ENCODE peak calls at places on chromosomes 3 and 15, in ten cellular contexts. M is spleen, B is GM23338, Q is stomach, Y is H1, R is sigmoid colon, N is SK-N-SH, C is transverse colon, E is HL-60, U is esophagus muscularis mucosa. D is an unnamed sample.
A peak's percentile ranks its signal among the peaks of the same experiment; 100 is the strongest.

GRCh38 chr3:36989000-36989399 is 3.9 kb downstream of the EPM2AIP1 start:
- DNase-seq in E (peak; percentile 30), Q (no peak), U (no peak), B (no peak), M (no peak), C (no peak), R (no peak), Y (no peak), N (no peak), D (no peak)

GRCh38 chr15:84816694-84817460 is at the start of gene ALPK3:
- DNase-seq in B (peak; percentile 79), C (peak; percentile 33), Y (peak; percentile 85), R (peak; percentile 85), M (no peak), N (peak; percentile 49), U (no peak), Q (peak; percentile 47), E (no peak), D (no peak)

GRCh38 chr15:49669288-49669687 is 48.4 kb downstream of the DTWD1 start:
- DNase-seq in Q (no peak), Y (no peak), N (no peak), B (peak; percentile 8), E (no peak), R (no peak), C (no peak), M (no peak), U (no peak), D (no peak)

GRCh38 chr3:13645791-13646637 is 97.1 kb downstream of the FBLN2 start:
- DNase-seq in E (no peak), U (no peak), Y (no peak), C (no peak), B (no peak), R (no peak), Q (no peak), N (no peak), M (no peak), D (no peak)

GRCh38 chr3:15497984-15498383 is 23.5 kb downstream of the COLQ start:
- DNase-seq in R (no peak), U (no peak), B (no peak), Q (no peak), M (no peak), E (no peak), C (no peak), Y (no peak), N (no peak), D (no peak)

GRCh38 chr3:112143251-112143650 is 10.2 kb upstream of the GCSAM start:
- DNase-seq in M (no peak), U (no peak), Q (no peak), N (no peak), E (no peak), C (no peak), B (no peak), Y (no peak), R (no peak), D (no peak)

GRCh38 chr3:192901435-192901834 is 16.2 kb downstream of the MB21D2 start:
- DNase-seq in E (no peak), Q (no peak), Y (no peak), U (no peak), M (no peak), R (no peak), C (no peak), N (no peak), B (no peak), D (no peak)

GRCh38 chr15:76286231-76286879 is 24.9 kb downstream of the ETFA start:
- DNase-seq in N (no peak), Y (no peak), R (no peak), E (no peak), M (no peak), C (no peak), B (no peak), U (no peak), Q (no peak), D (no peak)

GRCh38 chr3:12998648-12999047 is 74.6 kb downstream of the IQSEC1 start:
- DNase-seq in U (no peak), N (no peak), M (peak; percentile 75), Q (no peak), E (no peak), R (no peak), B (no peak), Y (no peak), C (peak; percentile 21), D (no peak)

GRCh38 chr15:50810128-50810527 is 44.6 kb upstream of the SPPL2A start:
- DNase-seq in Y (no peak), Q (no peak), M (no peak), R (no peak), B (no peak), E (no peak), U (no peak), N (no peak), C (no peak), D (no peak)

GRCh38 chr15:82792068-82792467 is 13.8 kb downstream of the FSD2 start:
- DNase-seq in Q (no peak), Y (no peak), U (no peak), C (no peak), N (no peak), R (no peak), E (no peak), M (no peak), B (no peak), D (no peak)

GRCh38 chr15:84772467-84772866 is 24.1 kb downstream of the ZNF592 start:
- DNase-seq in R (no peak), B (no peak), C (no peak), U (no peak), Q (no peak), N (no peak), M (no peak), Y (no peak), E (no peak), D (no peak)

GRCh38 chr3:149332781-149333517 is 487 bp downstream of the TM4SF18 start:
- DNase-seq in U (no peak), E (no peak), R (no peak), C (no peak), B (peak; percentile 13), M (no peak), Y (no peak), N (no peak), Q (no peak), D (peak; percentile 53)

GRCh38 chr3:34267088-34267487 is 468.7 kb downstream of the PDCD6IP start:
- DNase-seq in R (no peak), M (no peak), Q (no peak), B (no peak), N (no peak), E (no peak), Y (no peak), C (no peak), U (no peak), D (no peak)

GRCh38 chr3:176767385-176767784 is 429.9 kb downstream of the TBL1XR1 start:
- DNase-seq in C (no peak), B (no peak), U (no peak), N (no peak), Q (peak; percentile 28), Y (no peak), E (no peak), R (peak; percentile 72), M (no peak), D (no peak)

GRCh38 chr15:101025116-101025885 is 106.1 kb downstream of the LRRK1 start:
- DNase-seq in Y (peak; percentile 23), E (no peak), Q (no peak), M (no peak), C (peak; percentile 1), R (peak; percentile 48), U (peak; percentile 39), N (no peak), B (no peak), D (no peak)

GRCh38 chr3:10964537-10965167 is 27.9 kb upstream of the SLC6A1 start:
- DNase-seq in N (no peak), Y (peak; percentile 70), U (no peak), B (peak; percentile 78), Q (no peak), C (peak; percentile 34), R (no peak), M (no peak), E (no peak), D (no peak)

GRCh38 chr15:29770796-29771195 is 51.5 kb downstream of the TJP1 start:
- DNase-seq in B (no peak), M (no peak), C (no peak), N (no peak), Q (no peak), U (no peak), R (no peak), Y (no peak), E (no peak), D (peak; percentile 10)

GRCh38 chr3:174620138-174620537 is 239.0 kb upstream of the NAALADL2 start:
- DNase-seq in N (no peak), Y (no peak), U (no peak), C (no peak), B (peak; percentile 21), E (no peak), M (no peak), Q (no peak), R (no peak), D (no peak)

GRCh38 chr3:180704532-180704931 is 25.2 kb upstream of the CCDC39 start:
- DNase-seq in C (no peak), N (no peak), Q (no peak), E (no peak), B (no peak), R (no peak), U (no peak), M (no peak), Y (no peak), D (no peak)
- H3K27me3 ChIP-seq in C (no peaks in the 10 kb centered on the region), N (no peaks in the 10 kb centered on the region), Q (no peaks in the 10 kb centered on the region), E (peaks cover 2% of the 10 kb centered on the region), B (no peaks in the 10 kb centered on the region), R (no peaks in the 10 kb centered on the region), U (no peaks in the 10 kb centered on the region), M (no peaks in the 10 kb centered on the region), Y (no peaks in the 10 kb centered on the region), D (peaks cover 2% of the 10 kb centered on the region)

GRCh38 chr3:196988241-196989029 is 19.8 kb upstream of the PIGZ start:
- DNase-seq in M (peak; percentile 35), R (peak; percentile 40), Q (no peak), N (peak; percentile 58), B (peak; percentile 75), Y (no peak), C (peak; percentile 51), E (no peak), U (no peak), D (no peak)
- TF ChIP-seq POLR2AphosphoS5 in M (no peak), R (no peak), Q (no peak), N (no peak), B (no peak), Y (no peak), C (no peak), E (no peak), U (no peak), D (no peak)

GRCh38 chr3:184259396-184259877 is 1.9 kb downstream of the CAMK2N2 start:
- DNase-seq in Y (no peak), U (no peak), C (no peak), E (no peak), Q (no peak), N (peak; percentile 51), R (no peak), B (no peak), M (no peak), D (no peak)
- H3K27me3 ChIP-seq in Y (peaks cover 35% of the 10 kb centered on the region), U (peaks cover 11% of the 10 kb centered on the region), C (peaks cover 63% of the 10 kb centered on the region), E (peaks cover 23% of the 10 kb centered on the region), Q (peaks cover 46% of the 10 kb centered on the region), N (no peaks in the 10 kb centered on the region), R (peaks cover 64% of the 10 kb centered on the region), B (peaks cover 66% of the 10 kb centered on the region), M (peaks cover 3% of the 10 kb centered on the region), D (no peaks in the 10 kb centered on the region)

DNA sequence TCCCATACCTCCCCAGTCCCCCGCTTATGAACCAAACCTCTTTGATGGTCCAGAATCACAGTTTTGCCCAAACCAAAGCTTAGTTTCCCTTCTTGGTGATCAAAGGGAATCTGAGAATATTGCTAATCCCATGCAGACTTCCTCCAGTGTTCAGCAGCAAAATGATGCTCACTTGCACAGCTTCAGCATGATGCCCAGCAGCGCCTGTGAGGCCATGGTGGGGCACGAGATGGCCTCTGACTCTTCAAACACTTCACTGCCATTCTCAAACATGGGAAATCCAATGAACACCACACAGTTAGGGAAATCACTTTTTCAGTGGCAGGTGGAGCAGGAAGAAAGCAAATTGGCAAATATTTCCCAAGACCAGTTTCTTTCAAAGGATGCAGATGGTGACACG is 4.2 kb downstream of the NFKBIZ start:
- DNase-seq in Y (no peak), E (no peak), M (no peak), B (no peak), N (no peak), U (no peak), Q (no peak), R (no peak), C (no peak), D (no peak)
- TF ChIP-seq POLR2AphosphoS5 in Y (no peak), E (no peak), M (peak; percentile 76), B (no peak), N (no peak), U (no peak), Q (peak; percentile 54), R (no peak), C (no peak), D (no peak)

D was measured in Panc1.